ENCODE peak calls at places on chromosomes 4 and X, in nine cellular contexts. E is fibroblast of lung; N is activated CD8-positive, alpha-beta memory T cell treated with anti-CD3 and anti-CD28 coated beads for 48 hours; S is neuronal stem cell; G is midbrain; R is type B pancreatic cell; X is RWPE1; C is stimulated activated CD8-positive, alpha-beta memory T cell treated with anti-CD3 and anti-CD28 coated beads, Interleukin-2, amount 100 ng/mL, for 48 hours; Z is GM04504. P is an unnamed sample.

GRCh38 chrX:108359811-108360602 is 78.2 kb downstream of the COL4A6 start:
- DNase-seq in E (peak), N (no peak), S (no peak), G (no peak), R (no peak), X (no peak), C (no peak), Z (no peak), P (no peak)

GRCh38 chr4:175935016-175935661 is 123.1 kb upstream of the GPM6A start:
- DNase-seq in E (no peak), N (no peak), S (no peak), G (no peak), R (no peak), X (peak), C (no peak), Z (no peak), P (no peak)

GRCh38 chr4:8189551-8190466 is 9.3 kb upstream of the SH3TC1 start:
- DNase-seq in E (no peak), N (no peak), S (no peak), G (no peak), R (no peak), X (no peak), C (no peak), Z (no peak), P (no peak)

GRCh38 chr4:2767046-2767704 is 11.0 kb upstream of the TNIP2 start:
- DNase-seq in E (no peak), N (no peak), S (no peak), G (no peak), R (no peak), X (no peak), C (no peak), Z (no peak), P (no peak)

GRCh38 chrX:103183912-103184311 is 31.0 kb upstream of the BEX4 start:
- DNase-seq in E (no peak), N (no peak), S (no peak), G (no peak), R (no peak), X (no peak), C (no peak), Z (no peak), P (no peak)

GRCh38 chrX:43631841-43632240 is 24.3 kb upstream of the MAOA start:
- DNase-seq in E (no peak), N (no peak), S (no peak), G (no peak), R (no peak), X (no peak), C (no peak), Z (no peak), P (no peak)

GRCh38 chrX:45505214-45505613 is 304.5 kb upstream of the DIPK2B start:
- DNase-seq in E (peak), N (no peak), S (no peak), G (no peak), R (no peak), X (no peak), C (no peak), Z (no peak), P (no peak)

GRCh38 chrX:22325091-22325490 is 52.4 kb downstream of the CBLL2 start:
- DNase-seq in E (peak), N (no peak), S (no peak), G (no peak), R (no peak), X (no peak), C (no peak), Z (no peak), P (no peak)

GRCh38 chr4:77695769-77696168 is 90.1 kb downstream of the CXCL13 start:
- DNase-seq in E (peak), N (no peak), S (no peak), G (no peak), R (no peak), X (peak), C (no peak), Z (peak), P (no peak)

GRCh38 chr4:81069706-81070331 is 39.3 kb downstream of the BMP3 start:
- DNase-seq in E (peak), N (peak), S (peak), G (peak), R (peak), X (peak), C (peak), Z (peak), P (peak)

GRCh38 chrX:106932960-106933537 is 12.8 kb downstream of the CLDN2 start:
- DNase-seq in E (peak), N (no peak), S (no peak), G (no peak), R (no peak), X (no peak), C (no peak), Z (no peak), P (no peak)

GRCh38 chrX:13028871-13029336 is 15.5 kb downstream of the FAM9C start:
- DNase-seq in E (no peak), N (no peak), S (no peak), G (no peak), R (no peak), X (no peak), C (no peak), Z (no peak), P (no peak)

GRCh38 chrX:125205084-125205917 is 114.4 kb upstream of the TEX13C start:
- DNase-seq in E (peak), N (no peak), S (peak), G (no peak), R (peak), X (peak), C (no peak), Z (no peak), P (peak)

GRCh38 chrX:63434665-63435064 is 83.5 kb upstream of the SPIN4 start:
- DNase-seq in E (no peak), N (no peak), S (no peak), G (no peak), R (no peak), X (peak), C (no peak), Z (no peak), P (no peak)

GRCh38 chr4:140901736-140902336 is 145.7 kb upstream of the TBC1D9 start:
- DNase-seq in E (no peak), N (no peak), S (no peak), G (no peak), R (no peak), X (no peak), C (no peak), Z (no peak), P (no peak)

GRCh38 chr4:1635452-1635851 is 48.7 kb downstream of the FAM53A start:
- DNase-seq in E (no peak), N (no peak), S (no peak), G (no peak), R (no peak), X (no peak), C (no peak), Z (no peak), P (no peak)

GRCh38 chr4:82801910-82802521 is 3.4 kb upstream of the SCD5 start:
- DNase-seq in E (peak), N (no peak), S (no peak), G (no peak), R (no peak), X (no peak), C (no peak), Z (no peak), P (no peak)

GRCh38 chrX:119376312-119376711 is 22.8 kb upstream of the SLC25A43 start:
- DNase-seq in E (no peak), N (no peak), S (no peak), G (no peak), R (no peak), X (no peak), C (no peak), Z (no peak), P (no peak)

GRCh38 chr4:168812806-168813205 is 197.2 kb downstream of the CBR4 start:
- DNase-seq in E (no peak), N (no peak), S (no peak), G (no peak), R (no peak), X (no peak), C (no peak), Z (no peak), P (no peak)

GRCh38 chr4:8024073-8024786 is 84.6 kb upstream of the AFAP1 start:
- DNase-seq in E (no peak), N (no peak), S (no peak), G (no peak), R (no peak), X (no peak), C (no peak), Z (no peak), P (no peak)

GRCh38 chrX:11792461-11793421 is 34.7 kb downstream of the MSL3 start:
- DNase-seq in E (no peak), N (peak), S (no peak), G (no peak), R (no peak), X (no peak), C (peak), Z (no peak), P (no peak)

GRCh38 chr4:44670466-44671199 is 7.6 kb upstream of the GUF1 start:
- DNase-seq in E (no peak), N (no peak), S (no peak), G (no peak), R (no peak), X (no peak), C (no peak), Z (no peak), P (no peak)

GRCh38 chr4:726816-727215 is 21.2 kb downstream of the PCGF3 start:
- DNase-seq in E (no peak), N (no peak), S (no peak), G (no peak), R (no peak), X (no peak), C (no peak), Z (no peak), P (no peak)

GRCh38 chr4:121307441-121308327 is 73.1 kb downstream of the QRFPR start:
- DNase-seq in E (peak), N (no peak), S (peak), G (no peak), R (no peak), X (peak), C (no peak), Z (peak), P (no peak)

GRCh38 chr4:128854433-128854832 is 44.9 kb downstream of the JADE1 start:
- DNase-seq in E (no peak), N (no peak), S (no peak), G (no peak), R (no peak), X (no peak), C (no peak), Z (no peak), P (no peak)

GRCh38 chr4:6225469-6225868 is 25.1 kb upstream of the JAKMIP1 start:
- DNase-seq in E (peak), N (no peak), S (peak), G (peak), R (no peak), X (peak), C (no peak), Z (no peak), P (no peak)

GRCh38 chr4:65502151-65502691 is 168.1 kb downstream of the EPHA5 start:
- DNase-seq in E (no peak), N (no peak), S (no peak), G (no peak), R (no peak), X (no peak), C (no peak), Z (peak), P (no peak)

GRCh38 chr4:3386486-3386885 is 55.3 kb upstream of the HGFAC start:
- DNase-seq in E (no peak), N (no peak), S (no peak), G (no peak), R (no peak), X (peak), C (no peak), Z (no peak), P (no peak)

GRCh38 chrX:12999422-12999821 is 24.5 kb downstream of the TMSB4X start:
- DNase-seq in E (no peak), N (no peak), S (no peak), G (no peak), R (no peak), X (no peak), C (no peak), Z (no peak), P (no peak)

GRCh38 chrX:9327086-9327746 is 137.6 kb upstream of the TBL1X start:
- DNase-seq in E (no peak), N (no peak), S (no peak), G (no peak), R (no peak), X (no peak), C (no peak), Z (no peak), P (no peak)

GRCh38 chr4:56686537-56687231 is 5.6 kb upstream of the HOPX start:
- DNase-seq in E (no peak), N (no peak), S (no peak), G (no peak), R (no peak), X (no peak), C (no peak), Z (no peak), P (no peak)

GRCh38 chr4:54318904-54319303 is 89.8 kb downstream of the PDGFRA start:
- DNase-seq in E (peak), N (no peak), S (peak), G (peak), R (no peak), X (peak), C (no peak), Z (peak), P (no peak)

GRCh38 chrX:31550169-31550568 is 478.3 kb upstream of the FTHL17 start:
- DNase-seq in E (no peak), N (no peak), S (no peak), G (peak), R (no peak), X (no peak), C (no peak), Z (no peak), P (no peak)

GRCh38 chr4:8157944-8158709 is 486 bp downstream of the ABLIM2 start:
- DNase-seq in E (no peak), N (no peak), S (peak), G (no peak), R (no peak), X (no peak), C (no peak), Z (no peak), P (no peak)

GRCh38 chrX:129719268-129719667 is 19.5 kb upstream of the XPNPEP2 start:
- DNase-seq in E (no peak), N (no peak), S (no peak), G (no peak), R (no peak), X (no peak), C (no peak), Z (no peak), P (no peak)

GRCh38 chr4:4502694-4503311 is 39.0 kb downstream of the STX18 start:
- DNase-seq in E (peak), N (no peak), S (no peak), G (peak), R (no peak), X (no peak), C (no peak), Z (no peak), P (no peak)

GRCh38 chr4:5923306-5923830 is 30.5 kb upstream of the CRMP1 start:
- DNase-seq in E (no peak), N (no peak), S (no peak), G (no peak), R (no peak), X (no peak), C (no peak), Z (no peak), P (no peak)

GRCh38 chr4:8205749-8206611 is 6.9 kb downstream of the SH3TC1 start:
- DNase-seq in E (no peak), N (no peak), S (no peak), G (no peak), R (no peak), X (peak), C (no peak), Z (no peak), P (no peak)